ENCODE peak calls at places on chromosomes 1 and 21, in seven cellular contexts. J is GM23338, I is adrenal gland, A is brain microvascular endothelial cell, G is upper lobe of right lung, D is fibroblast of mammary gland, N is type B pancreatic cell. B is an unnamed sample.

GRCh38 chr1:32307313-32307712 is 15.4 kb downstream of the HDAC1 start:
- DNase-seq in J (no peak), I (no peak), A (peak), G (no peak), D (peak), N (no peak), B (no peak)

GRCh38 chr1:189103956-189104355 is 1373.7 kb downstream of the BRINP3 start:
- DNase-seq in J (no peak), I (no peak), A (no peak), G (no peak), D (no peak), N (no peak), B (no peak)

GRCh38 chr1:166165661-166166399 is 971 bp downstream of the FAM78B start:
- DNase-seq in J (peak), I (no peak), A (no peak), G (no peak), D (peak), N (no peak), B (peak)

GRCh38 chr21:16644690-16645089 is 868.2 kb upstream of the CXADR start:
- DNase-seq in J (no peak), I (no peak), A (no peak), G (no peak), D (peak), N (no peak), B (no peak)

GRCh38 chr21:17466166-17466565 is 46.7 kb upstream of the CXADR start:
- DNase-seq in J (no peak), I (no peak), A (peak), G (no peak), D (peak), N (no peak), B (no peak)

GRCh38 chr1:240029418-240029817 is 62.3 kb upstream of the FMN2 start:
- DNase-seq in J (peak), I (no peak), A (peak), G (no peak), D (peak), N (no peak), B (no peak)

GRCh38 chr1:174870319-174870718 is 129.4 kb upstream of the CACYBP start:
- DNase-seq in J (no peak), I (no peak), A (no peak), G (no peak), D (no peak), N (no peak), B (no peak)

GRCh38 chr1:234408757-234409156 is 35.5 kb downstream of the COA6 start:
- DNase-seq in J (no peak), I (no peak), A (no peak), G (no peak), D (no peak), N (no peak), B (no peak)

GRCh38 chr1:169486281-169486904 is 649 bp upstream of the SLC19A2 start:
- DNase-seq in J (no peak), I (peak), A (peak), G (no peak), D (peak), N (no peak), B (peak)

GRCh38 chr1:243549108-243549507 is 293.3 kb downstream of the SDCCAG8 start:
- DNase-seq in J (no peak), I (no peak), A (peak), G (no peak), D (peak), N (no peak), B (no peak)

GRCh38 chr1:204206121-204206520 is 7.7 kb downstream of the GOLT1A start:
- DNase-seq in J (peak), I (no peak), A (no peak), G (no peak), D (peak), N (no peak), B (no peak)

GRCh38 chr1:173475564-173476196 is 1.5 kb upstream of the PRDX6 start:
- DNase-seq in J (no peak), I (peak), A (peak), G (no peak), D (peak), N (no peak), B (no peak)

GRCh38 chr1:201344206-201345080 is 33.0 kb downstream of the TNNT2 start:
- DNase-seq in J (no peak), I (no peak), A (no peak), G (peak), D (no peak), N (no peak), B (no peak)

GRCh38 chr21:38342734-38343133 is 85.9 kb downstream of the KCNJ15 start:
- DNase-seq in J (no peak), I (no peak), A (no peak), G (no peak), D (no peak), N (no peak), B (no peak)

GRCh38 chr1:65265296-65266271 is 43.8 kb upstream of the DNAJC6 start:
- DNase-seq in J (peak), I (peak), A (peak), G (no peak), D (peak), N (peak), B (peak)

GRCh38 chr1:32128971-32129370 is 21.1 kb downstream of the KPNA6 start:
- DNase-seq in J (no peak), I (no peak), A (no peak), G (no peak), D (no peak), N (no peak), B (no peak)

GRCh38 chr21:45150630-45151265 is 76.4 kb downstream of the ADARB1 start:
- DNase-seq in J (no peak), I (no peak), A (no peak), G (no peak), D (no peak), N (no peak), B (no peak)

GRCh38 chr1:228697209-228698016 is 37.9 kb upstream of the RHOU start:
- DNase-seq in J (peak), I (peak), A (peak), G (no peak), D (peak), N (no peak), B (peak)

GRCh38 chr1:27152829-27153548 is 1.9 kb downstream of the SLC9A1 start:
- DNase-seq in J (no peak), I (no peak), A (no peak), G (no peak), D (no peak), N (no peak), B (no peak)

DNA sequence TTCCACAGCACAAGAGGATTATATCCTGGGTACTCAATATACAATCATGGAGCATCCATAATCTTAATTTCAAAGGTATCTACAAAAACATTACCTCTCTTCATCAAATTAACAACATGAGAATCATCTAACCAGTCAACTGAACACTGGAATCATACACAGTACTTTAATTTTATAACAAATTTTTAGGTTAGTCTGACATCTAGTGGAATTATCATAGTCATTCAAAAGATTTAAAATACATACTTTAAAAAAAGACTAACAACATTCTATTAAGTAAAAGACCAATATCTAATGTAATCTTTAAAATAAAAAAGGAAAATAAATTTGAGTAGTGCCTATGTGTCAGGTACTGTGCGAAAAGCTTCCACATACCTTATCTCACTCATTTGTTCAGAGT is 16.8 kb upstream of the SH3GLB1 start:
- DNase-seq in J (no peak), I (no peak), A (no peak), G (no peak), D (peak), N (no peak), B (no peak)
- TF ChIP-seq CTCF in J (no peak), I (peak), A (no peak), G (peak), D (no peak), N (peak), B (no peak)

GRCh38 chr1:13543927-13544556 is 30.2 kb upstream of the LRRC38 start:
- DNase-seq in J (peak), I (peak), A (no peak), G (peak), D (peak), N (no peak), B (no peak)

GRCh38 chr1:13548281-13548680 is 34.5 kb upstream of the LRRC38 start:
- DNase-seq in J (no peak), I (no peak), A (no peak), G (no peak), D (no peak), N (no peak), B (no peak)

GRCh38 chr1:13549521-13549920 is 34.1 kb upstream of the PDPN start:
- DNase-seq in J (peak), I (peak), A (no peak), G (no peak), D (no peak), N (no peak), B (no peak)

GRCh38 chr1:13549021-13549420 is 34.6 kb upstream of the PDPN start:
- DNase-seq in J (no peak), I (no peak), A (no peak), G (no peak), D (no peak), N (no peak), B (no peak)

GRCh38 chr1:13546791-13547190 is 33.0 kb upstream of the LRRC38 start:
- DNase-seq in J (no peak), I (no peak), A (no peak), G (no peak), D (no peak), N (no peak), B (no peak)
- TF ChIP-seq CTCF in J (no peak), I (no peak), A (no peak), G (no peak), D (no peak), N (no peak), B (no peak)

DNA sequence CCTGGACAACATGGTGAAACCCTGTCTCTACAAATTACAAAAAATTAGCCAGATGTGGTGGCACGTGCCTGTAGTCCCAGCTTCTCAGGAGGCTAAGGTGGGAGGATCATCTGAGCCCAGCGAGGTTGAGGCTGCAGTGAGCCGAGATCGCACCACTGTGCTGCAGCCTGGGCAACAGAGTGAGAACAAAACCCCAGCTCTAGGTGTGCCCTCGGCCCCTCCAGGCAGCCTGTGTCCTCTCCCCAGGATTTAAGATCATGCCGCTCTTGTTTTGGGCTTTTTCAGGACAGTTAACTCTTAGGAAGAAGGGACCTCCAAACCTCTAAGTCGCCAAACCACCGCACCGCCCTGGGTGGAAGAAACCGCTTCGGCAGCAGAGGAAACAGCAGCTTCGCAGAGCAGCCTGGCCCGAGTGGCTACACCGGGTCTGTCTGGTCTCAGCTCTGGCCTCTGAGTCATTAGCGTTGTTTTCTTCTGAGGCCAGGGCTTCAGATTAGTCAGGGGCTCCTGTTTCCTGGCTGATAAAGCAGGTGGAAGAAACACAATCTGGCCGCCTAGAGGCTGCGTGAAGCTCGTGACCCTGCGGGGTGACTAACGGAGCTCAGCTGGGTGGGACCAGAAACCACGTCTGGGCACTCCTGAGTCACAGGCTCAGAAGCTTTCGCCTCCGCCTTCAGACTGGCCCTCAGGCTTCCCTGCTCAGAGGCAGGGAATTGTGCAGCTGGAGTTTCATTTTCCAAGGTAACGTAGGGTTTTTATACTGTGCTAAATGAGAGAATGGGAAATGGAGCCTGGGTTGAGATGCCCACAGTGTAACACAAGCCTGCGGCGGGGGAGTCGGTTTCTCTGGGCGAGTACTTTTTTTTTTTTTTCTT is 44.7 kb downstream of the CHAF1B start:
- DNase-seq in J (peak), I (peak), A (peak), G (peak), D (peak), N (no peak), B (peak)
- TF ChIP-seq CTCF in J (peak), I (no peak), A (peak), G (no peak), D (no peak), N (peak), B (peak)

DNA sequence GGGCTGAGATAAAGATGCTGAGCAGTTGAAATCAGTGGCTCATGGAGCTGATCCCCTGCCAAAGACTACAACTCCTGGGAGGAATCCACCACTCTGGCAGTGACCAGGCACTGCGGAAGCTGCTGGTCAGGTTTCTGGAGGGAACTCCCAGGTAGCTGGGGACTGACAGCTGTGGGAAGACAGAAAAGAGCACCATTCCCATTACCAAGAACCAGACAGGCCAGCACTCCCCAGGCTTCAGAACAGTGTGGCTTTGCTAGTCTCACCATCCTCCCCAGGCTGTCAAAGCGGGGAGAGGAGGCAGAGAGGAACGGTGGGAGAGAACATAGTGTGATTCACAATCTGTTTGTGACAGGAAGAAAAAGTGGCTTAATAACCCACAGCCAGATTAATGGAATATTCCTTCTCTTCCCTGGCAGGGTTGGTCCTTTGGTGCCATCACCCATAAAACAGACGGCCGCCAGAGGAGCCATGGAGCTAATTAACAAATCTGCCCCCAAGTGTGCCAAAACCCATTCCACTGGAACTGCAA is 92.1 kb downstream of the MAB21L3 start:
- DNase-seq in J (peak), I (no peak), A (no peak), G (no peak), D (no peak), N (no peak), B (no peak)
- TF ChIP-seq CTCF in J (peak), I (no peak), A (no peak), G (no peak), D (peak), N (no peak), B (no peak)

DNA sequence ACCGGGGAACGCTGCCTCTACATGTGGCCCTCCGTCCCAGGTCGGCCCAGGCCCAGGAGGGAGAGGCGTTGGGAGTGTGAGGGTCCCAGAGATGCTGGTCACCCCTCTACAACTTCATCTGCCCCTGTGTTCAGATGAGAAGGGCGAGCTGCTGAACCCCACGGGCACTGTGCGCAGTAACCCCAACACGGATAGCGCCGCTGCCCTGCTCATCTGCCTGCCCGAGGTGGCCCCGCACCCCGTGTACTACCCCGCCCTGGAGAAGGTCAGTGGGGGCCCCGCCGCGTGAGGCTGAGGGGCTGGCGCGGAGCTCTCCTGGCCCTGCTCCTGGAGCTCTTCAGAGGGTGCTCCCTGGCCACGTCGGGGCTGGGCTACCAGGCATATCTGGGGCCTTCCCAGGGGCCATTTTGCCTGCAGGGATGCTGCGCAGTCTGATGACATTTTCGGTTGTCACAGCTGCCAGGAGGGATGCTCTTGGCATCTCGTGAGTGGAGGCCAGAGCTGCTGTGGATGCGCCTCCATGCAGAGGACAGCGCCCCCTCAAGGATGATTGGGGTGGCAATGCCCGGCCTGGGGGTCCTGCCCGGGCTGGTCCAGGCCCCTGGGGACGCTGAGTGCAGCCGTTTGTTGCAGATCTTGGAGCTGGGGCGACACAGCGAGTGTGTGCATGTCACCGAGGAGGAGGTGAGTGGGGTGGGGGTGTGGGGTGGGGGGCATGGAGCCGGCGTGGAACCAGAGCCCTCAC is 68.6 kb downstream of the PIK3CD start:
- DNase-seq in J (peak), I (no peak), A (no peak), G (no peak), D (no peak), N (no peak), B (no peak)
- TF ChIP-seq CTCF in J (peak), I (no peak), A (no peak), G (no peak), D (no peak), N (no peak), B (no peak)